ENCODE peak calls at places on chromosome 17, in seven cellular contexts. F, I, S, C, O, P and W are unnamed samples.

GRCh38 chr17:550041-550398 is 164.6 kb downstream of the VPS53 start:
- DNase-seq in S (no peak), F (no peak), O (peak; percentile 46), C (no peak), P (no peak), I (no peak), W (no peak)

GRCh38 chr17:38674013-38674748 is 576 bp downstream of the EPOP start:
- DNase-seq in I (peak; percentile 35), S (peak; percentile 83), F (peak; percentile 65), O (no peak), P (no peak), C (no peak), W (no peak)

GRCh38 chr17:34091975-34092374 is 163.1 kb upstream of the CCL2 start:
- DNase-seq in F (no peak), C (no peak), P (no peak), I (no peak), O (no peak), S (no peak), W (no peak)

GRCh38 chr17:74150428-74151025 is 53.0 kb upstream of the RPL38 start:
- DNase-seq in P (no peak), C (no peak), O (no peak), F (no peak), I (no peak), S (no peak), W (no peak)

GRCh38 chr17:82356028-82356427 is 3.0 kb upstream of the TEX19 start:
- DNase-seq in C (no peak), F (no peak), I (no peak), S (no peak), O (no peak), P (no peak), W (no peak)

GRCh38 chr17:50719144-50719923 is at the start of gene LUC7L3:
- DNase-seq in I (peak; percentile 95), P (peak; percentile 87), C (peak; percentile 86), S (peak; percentile 99), O (peak; percentile 91), F (peak; percentile 97), W (peak; percentile 91)

GRCh38 chr17:66373944-66374817 is 71.8 kb downstream of the PRKCA start:
- DNase-seq in P (no peak), S (no peak), F (peak; percentile 56), C (peak; percentile 46), O (no peak), I (no peak), W (no peak)

GRCh38 chr17:27296427-27296979 is 2.6 kb downstream of the WSB1 start:
- DNase-seq in O (peak; percentile 85), I (peak; percentile 28), F (no peak), P (no peak), S (no peak), C (no peak), W (no peak)

GRCh38 chr17:78669256-78669974 is 92.2 kb upstream of the DNAH17 start:
- DNase-seq in C (no peak), F (no peak), S (peak; percentile 62), O (no peak), I (no peak), P (no peak), W (no peak)

GRCh38 chr17:66301418-66301863 is 972 bp upstream of the PRKCA start:
- DNase-seq in O (no peak), F (peak; percentile 16), C (no peak), P (no peak), I (no peak), S (no peak), W (no peak)

GRCh38 chr17:79850571-79851460 is 11.6 kb upstream of the CBX4 start:
- DNase-seq in C (no peak), F (no peak), S (no peak), I (peak; percentile 99), O (peak; percentile 86), P (no peak), W (no peak)

GRCh38 chr17:78998311-78999055 is 11.1 kb downstream of the CANT1 start:
- DNase-seq in I (no peak), O (no peak), P (no peak), F (no peak), C (no peak), S (peak; percentile 86), W (no peak)

GRCh38 chr17:61313515-61314326 is 85.9 kb upstream of the TBX2 start:
- DNase-seq in F (no peak), O (no peak), C (no peak), P (no peak), S (peak; percentile 47), I (no peak), W (no peak)

GRCh38 chr17:72173475-72174116 is 52.8 kb downstream of the SOX9 start:
- DNase-seq in O (peak; percentile 31), P (no peak), C (no peak), I (no peak), S (no peak), F (no peak), W (no peak)

GRCh38 chr17:78766225-78766624 is 15.8 kb downstream of the CYTH1 start:
- DNase-seq in P (no peak), C (no peak), O (no peak), S (no peak), F (no peak), I (no peak), W (no peak)

GRCh38 chr17:78658281-78658785 is 81.1 kb upstream of the DNAH17 start:
- DNase-seq in O (peak; percentile 23), I (no peak), C (no peak), P (no peak), F (no peak), S (peak; percentile 48), W (no peak)

GRCh38 chr17:33234930-33235685 is 58.0 kb downstream of the ASIC2 start:
- DNase-seq in S (no peak), P (peak; percentile 15), F (no peak), I (peak; percentile 79), C (no peak), O (peak; percentile 97), W (no peak)

GRCh38 chr17:68391561-68392268 is 65.6 kb downstream of the WIPI1 start:
- DNase-seq in P (no peak), S (no peak), C (no peak), O (no peak), F (no peak), I (no peak), W (no peak)

GRCh38 chr17:68387485-68387884 is 69.8 kb downstream of the WIPI1 start:
- DNase-seq in C (no peak), O (no peak), I (no peak), S (no peak), P (no peak), F (no peak), W (no peak)

GRCh38 chr17:68390888-68391545 is 66.3 kb downstream of the WIPI1 start:
- DNase-seq in I (no peak), S (no peak), P (no peak), C (no peak), F (peak; percentile 0), O (peak; percentile 45), W (no peak)

GRCh38 chr17:68385490-68386215 is 71.6 kb downstream of the WIPI1 start:
- DNase-seq in P (no peak), F (no peak), C (no peak), O (no peak), S (no peak), I (no peak), W (no peak)

DNA sequence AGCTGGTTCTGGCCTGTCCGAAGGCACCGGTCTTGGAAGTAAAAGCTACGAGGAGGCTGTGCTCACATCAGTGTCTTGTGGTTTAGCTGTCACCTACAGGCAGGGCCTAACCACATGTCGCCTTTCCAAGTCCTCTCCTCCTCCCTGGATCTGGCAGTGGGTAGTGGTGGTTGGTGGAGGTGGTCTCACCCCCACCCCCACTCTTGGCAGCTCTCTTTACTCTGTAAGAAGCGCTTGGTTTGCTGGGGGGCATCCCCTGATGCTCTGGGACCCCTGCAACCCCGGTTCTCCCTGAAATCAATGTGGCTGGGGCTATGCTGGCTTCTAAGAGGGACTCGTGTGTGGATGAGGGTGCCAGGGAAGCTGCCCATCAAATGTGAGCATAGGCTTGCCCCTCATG is 68.3 kb downstream of the WIPI1 start:
- DNase-seq in O (no peak), C (no peak), P (no peak), S (no peak), F (no peak), I (no peak), W (no peak)
- TF ChIP-seq CTCF in O (no peak), C (no peak), P (no peak), S (no peak), F (no peak), I (no peak), W (no peak)

DNA sequence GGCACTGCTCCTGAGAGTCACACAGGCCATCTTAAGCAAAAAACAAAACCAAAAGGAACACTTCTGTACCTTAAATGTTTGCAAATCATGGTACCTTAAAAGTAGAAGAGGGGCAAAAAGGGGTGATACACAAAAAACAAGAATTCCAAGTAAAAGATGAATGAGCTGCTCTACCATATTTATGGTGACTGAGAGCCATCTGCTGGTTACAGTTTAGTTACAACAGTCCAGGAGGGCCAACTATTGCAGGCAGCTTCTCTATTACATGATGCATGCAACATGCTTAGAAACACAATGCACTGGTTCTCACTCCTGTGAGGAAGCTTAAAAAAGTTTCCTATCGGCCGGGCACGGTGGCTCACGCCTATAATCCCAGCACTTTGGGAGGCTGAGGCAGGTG is 53.5 kb downstream of the STX8 start:
- DNase-seq in O (peak; percentile 62), I (peak; percentile 31), P (no peak), S (no peak), C (no peak), F (peak; percentile 75), W (no peak)
- TF ChIP-seq CTCF in O (peak; percentile 69), I (peak; percentile 83), P (peak; percentile 58), S (peak; percentile 25), C (no peak), F (peak; percentile 76), W (peak; percentile 29)

GRCh38 chr17:42180922-42181850 is at the start of gene KCNH4:
- DNase-seq in O (peak; percentile 70), C (peak; percentile 65), I (peak; percentile 93), P (peak; percentile 49), F (peak; percentile 57), S (peak; percentile 95), W (peak; percentile 96)
- TF ChIP-seq CTCF in O (peak; percentile 65), C (peak; percentile 54), I (peak; percentile 72), P (peak; percentile 57), F (peak; percentile 45), S (peak; percentile 58), W (peak; percentile 84)

GRCh38 chr17:7971651-7972050 is 30.8 kb upstream of the GUCY2D start:
- DNase-seq in P (no peak), O (no peak), I (no peak), S (no peak), C (no peak), F (no peak), W (no peak)

GRCh38 chr17:7974638-7975131 is 27.7 kb upstream of the GUCY2D start:
- DNase-seq in I (no peak), O (no peak), F (no peak), S (no peak), P (no peak), C (no peak), W (no peak)

GRCh38 chr17:7969434-7969833 is 33.0 kb upstream of the GUCY2D start:
- DNase-seq in I (no peak), C (no peak), S (no peak), O (no peak), F (no peak), P (no peak), W (no peak)

GRCh38 chr17:7967751-7968150 is 34.7 kb upstream of the GUCY2D start:
- DNase-seq in F (no peak), O (no peak), P (no peak), I (no peak), C (no peak), S (no peak), W (no peak)

GRCh38 chr17:7972131-7972785 is 30.2 kb upstream of the GUCY2D start:
- DNase-seq in P (no peak), F (no peak), I (no peak), O (no peak), S (no peak), C (no peak), W (no peak)
- TF ChIP-seq CTCF in P (no peak), F (no peak), I (peak; percentile 28), O (peak; percentile 42), S (no peak), C (no peak), W (no peak)

GRCh38 chr17:2028737-2029136 is 1.2 kb upstream of the DPH1 start:
- DNase-seq in P (no peak), I (no peak), F (no peak), S (no peak), O (no peak), C (no peak), W (no peak)
- TF ChIP-seq CTCF in P (no peak), I (no peak), F (no peak), S (no peak), O (no peak), C (no peak), W (no peak)